ENCODE peak calls at places on chromosomes 7 and 10, in seven cellular contexts. H is prostate gland; N is astrocyte of the spinal cord; U is activated CD8-positive, alpha-beta memory T cell treated with anti-CD3 and anti-CD28 coated beads, Interleukin-2, amount 10 ng/mL, durations not matched to agents 7 days and 5 days; Q is CD4-positive, alpha-beta T cell; R is foreskin fibroblast; B is caudate nucleus. X is an unnamed sample.

GRCh38 chr10:101759354-101760247 is 16.3 kb downstream of the FGF8 start:
- DNase-seq in B (no peak), N (no peak), H (no peak), Q (no peak), U (no peak), R (no peak), X (no peak)

GRCh38 chr7:47035522-47035921 is 546.4 kb downstream of the TNS3 start:
- DNase-seq in R (peak; percentile 35), N (no peak), U (no peak), B (no peak), H (no peak), Q (no peak), X (no peak)

GRCh38 chr10:75978213-75978612 is 546.8 kb downstream of the LRMDA start:
- DNase-seq in H (no peak), U (no peak), B (no peak), R (no peak), N (peak; percentile 32), Q (no peak), X (no peak)

GRCh38 chr7:141072548-141073172 is 1.2 kb upstream of the TMEM178B start:
- DNase-seq in Q (no peak), N (peak; percentile 74), B (peak; percentile 64), H (peak; percentile 79), R (peak; percentile 83), U (peak; percentile 62), X (no peak)

GRCh38 chr7:32611700-32612099 is 116.4 kb downstream of the AVL9 start:
- DNase-seq in N (no peak), R (no peak), Q (no peak), U (no peak), B (no peak), H (no peak), X (no peak)

GRCh38 chr10:92305133-92306072 is 14.4 kb downstream of the MARCHF5 start:
- DNase-seq in R (no peak), H (no peak), Q (no peak), U (no peak), N (no peak), B (no peak), X (no peak)

GRCh38 chr7:134483296-134483695 is 24.4 kb upstream of the AKR1B1 start:
- DNase-seq in H (no peak), Q (no peak), U (no peak), N (no peak), B (no peak), R (no peak), X (no peak)

GRCh38 chr10:14750900-14751575 is 23.7 kb downstream of the FAM107B start:
- DNase-seq in Q (no peak), H (no peak), U (no peak), B (no peak), R (no peak), N (no peak), X (no peak)

GRCh38 chr10:123998197-123999141 is 94.9 kb downstream of the CHST15 start:
- DNase-seq in B (no peak), H (no peak), U (peak; percentile 27), N (no peak), Q (no peak), R (no peak), X (no peak)